ENCODE peak calls at places on chromosomes 6 and 20, in ten cellular contexts. O is upper lobe of left lung; K is SW 1271; Y is EL; P is activated CD4-positive, alpha-beta T cell treated with anti-CD3 and anti-CD28 coated beads, Interleukin-2, amount 50 U/mL, for 4 hours; Q is fibroblast of lung; T is T-helper 1 cell; F is stimulated activated naive CD8-positive, alpha-beta T cell treated with anti-CD3 and anti-CD28 coated beads, Interleukin-15, amount 100 ng/mL, for 72 hours; N is kidney; G is SW480. S is an unnamed sample.

GRCh38 chr20:1171461-1172093 is 13.2 kb downstream of the TMEM74B start:
- DNase-seq in P (no peak), T (no peak), Y (peak; percentile 34), G (no peak), Q (peak; percentile 18), K (no peak), F (no peak), O (no peak), N (no peak), S (no peak)

GRCh38 chr20:1524004-1524403 is 32.8 kb upstream of the SIRPB2 start:
- DNase-seq in T (no peak), Q (no peak), K (no peak), O (no peak), N (no peak), Y (peak; percentile 53), F (no peak), P (no peak), G (no peak), S (no peak)

GRCh38 chr6:14228571-14228970 is 111.0 kb downstream of the CD83 start:
- DNase-seq in K (no peak), Y (peak; percentile 44), O (no peak), Q (peak; percentile 56), P (peak; percentile 31), G (no peak), T (no peak), N (peak; percentile 68), F (peak; percentile 43), S (no peak)

GRCh38 chr20:61631770-61632169 is 379.7 kb downstream of the CDH4 start:
- DNase-seq in Y (no peak), O (no peak), G (peak; percentile 32), P (no peak), F (no peak), Q (no peak), N (no peak), K (no peak), T (no peak), S (no peak)

GRCh38 chr20:63009988-63010769 is 3.4 kb upstream of the BHLHE23 start:
- DNase-seq in Q (peak; percentile 40), Y (no peak), T (peak; percentile 55), F (peak; percentile 80), N (no peak), G (peak; percentile 95), O (no peak), K (no peak), P (peak; percentile 78), S (no peak)

GRCh38 chr6:156948807-156949206 is 171.6 kb downstream of the ARID1B start:
- DNase-seq in P (no peak), K (peak; percentile 42), T (no peak), F (no peak), Q (peak; percentile 97), G (no peak), N (no peak), O (no peak), Y (peak; percentile 81), S (no peak)

GRCh38 chr20:137668-138131 is 4.7 kb upstream of the DEFB126 start:
- DNase-seq in Q (no peak), O (no peak), P (no peak), Y (peak; percentile 6), K (no peak), N (no peak), F (peak; percentile 27), T (no peak), G (peak; percentile 63), S (no peak)

GRCh38 chr20:22512911-22513489 is 71.4 kb downstream of the FOXA2 start:
- DNase-seq in O (no peak), N (no peak), Q (no peak), Y (no peak), K (no peak), F (no peak), G (no peak), T (no peak), P (no peak), S (no peak)

GRCh38 chr6:121826156-121826810 is 390.8 kb downstream of the GJA1 start:
- DNase-seq in O (no peak), N (no peak), F (no peak), K (peak; percentile 74), G (no peak), T (no peak), Y (peak; percentile 85), P (no peak), Q (peak; percentile 98), S (no peak)

GRCh38 chr20:58719258-58719657 is 26.7 kb downstream of the NPEPL1 start:
- DNase-seq in K (no peak), G (no peak), T (no peak), Y (no peak), P (no peak), N (no peak), O (no peak), F (no peak), Q (no peak), S (no peak)

GRCh38 chr6:39791850-39792500 is at the start of gene DAAM2:
- DNase-seq in K (no peak), G (no peak), N (peak; percentile 83), Y (peak; percentile 48), O (peak; percentile 66), F (no peak), Q (peak; percentile 63), T (no peak), P (no peak), S (peak; percentile 63)

GRCh38 chr6:33008944-33009861 is at the start of gene HLA-DOA:
- DNase-seq in G (no peak), Y (peak; percentile 16), F (peak; percentile 69), P (peak; percentile 15), N (no peak), T (no peak), K (peak; percentile 30), O (no peak), Q (peak; percentile 11), S (no peak)

GRCh38 chr6:69138893-69139494 is 503.9 kb downstream of the ADGRB3 start:
- DNase-seq in Q (peak; percentile 36), G (no peak), O (no peak), P (no peak), T (no peak), N (no peak), K (no peak), Y (peak; percentile 37), F (no peak), S (no peak)

GRCh38 chr20:63124782-63125580 is 91.0 kb downstream of the YTHDF1 start:
- DNase-seq in F (no peak), Q (no peak), P (no peak), G (no peak), N (no peak), T (no peak), Y (no peak), O (peak; percentile 15), K (no peak), S (no peak)

GRCh38 chr6:150535818-150536220 is 63.9 kb upstream of the PLEKHG1 start:
- DNase-seq in P (no peak), O (no peak), K (no peak), Y (no peak), T (no peak), N (no peak), Q (no peak), G (no peak), F (no peak), S (no peak)

GRCh38 chr6:138372711-138373463 is 4.8 kb upstream of the SMIM28 start:
- DNase-seq in N (no peak), Y (no peak), T (no peak), F (no peak), K (no peak), G (no peak), O (no peak), Q (peak; percentile 27), P (no peak), S (no peak)

GRCh38 chr6:44569931-44570385 is 182.5 kb downstream of the CDC5L start:
- DNase-seq in G (no peak), F (no peak), N (peak; percentile 78), T (no peak), O (peak; percentile 51), K (no peak), Q (peak; percentile 79), Y (peak; percentile 56), P (no peak), S (peak; percentile 65)

GRCh38 chr6:803191-803977 is 110.4 kb upstream of the EXOC2 start:
- DNase-seq in Q (no peak), P (no peak), T (no peak), Y (no peak), F (no peak), G (no peak), O (no peak), N (no peak), K (no peak), S (no peak)

GRCh38 chr6:37083243-37084138 is 78.0 kb downstream of the FGD2 start:
- DNase-seq in Q (peak; percentile 59), F (no peak), K (no peak), G (no peak), N (peak; percentile 96), O (peak; percentile 89), P (no peak), Y (peak; percentile 30), T (no peak), S (peak; percentile 78)

GRCh38 chr20:6590891-6591679 is 176.4 kb upstream of the BMP2 start:
- DNase-seq in F (no peak), Q (peak; percentile 91), Y (peak; percentile 40), O (no peak), K (peak; percentile 48), N (no peak), T (no peak), P (no peak), G (peak; percentile 49), S (no peak)

GRCh38 chr6:11374036-11375010 is 141.9 kb upstream of the NEDD9 start:
- DNase-seq in Q (no peak), Y (no peak), N (no peak), O (no peak), T (no peak), F (peak; percentile 29), K (no peak), P (no peak), G (no peak), S (no peak)

S was measured in tibial artery.